ENCODE peak calls at places on chromosomes 13 and 19, in six cellular contexts. O is H9, N is AG04450, D is colonic mucosa, W is uterus, A is stomach. P is an unnamed sample.
A peak's percentile ranks its signal among the peaks of the same experiment; 100 is the strongest.

GRCh38 chr13:110447058-110447511 is 114.4 kb downstream of the RAB20 start:
- DNase-seq in A (no peak), D (no peak), O (no peak), N (no peak), W (no peak), P (no peak)

GRCh38 chr19:49951806-49952474 is 9.0 kb downstream of the SIGLEC11 start:
- DNase-seq in A (no peak), N (no peak), W (no peak), D (no peak), O (no peak), P (no peak)

GRCh38 chr13:94192576-94192975 is 286.9 kb downstream of the DCT start:
- DNase-seq in A (no peak), W (no peak), D (no peak), N (no peak), O (peak; percentile 57), P (no peak)

GRCh38 chr13:30685320-30685859 is 50.0 kb upstream of the ALOX5AP start:
- DNase-seq in A (no peak), W (no peak), N (no peak), D (peak; percentile 41), O (no peak), P (no peak)

GRCh38 chr13:98847780-98848179 is 95.3 kb upstream of the SLC15A1 start:
- DNase-seq in A (no peak), D (no peak), W (no peak), O (peak; percentile 83), N (no peak), P (no peak)

GRCh38 chr19:10270616-10271394 is at the start of gene ICAM1:
- DNase-seq in N (no peak), W (peak; percentile 78), D (peak; percentile 77), O (peak; percentile 88), A (peak; percentile 72), P (peak; percentile 95)

GRCh38 chr13:46797468-46798237 is 692 bp upstream of the ESD start:
- DNase-seq in O (no peak), A (no peak), D (peak; percentile 21), W (no peak), N (no peak), P (no peak)

GRCh38 chr13:93727301-93728141 is 500.9 kb downstream of the GPC6 start:
- DNase-seq in A (no peak), D (no peak), W (no peak), N (no peak), O (no peak), P (no peak)

GRCh38 chr19:31969955-31970545 is 375.4 kb upstream of the ZNF507 start:
- DNase-seq in D (no peak), A (no peak), O (no peak), N (no peak), W (peak; percentile 59), P (no peak)

GRCh38 chr13:113442354-113442984 is 10.8 kb downstream of the ADPRHL1 start:
- DNase-seq in W (no peak), N (no peak), D (no peak), O (no peak), A (no peak), P (peak; percentile 30)

GRCh38 chr13:85665286-85665685 is 133.9 kb downstream of the SLITRK6 start:
- DNase-seq in A (no peak), W (no peak), D (no peak), N (peak; percentile 55), O (no peak), P (no peak)

GRCh38 chr13:38514575-38514974 is 164.9 kb downstream of the UFM1 start:
- DNase-seq in N (no peak), W (no peak), O (no peak), D (no peak), A (no peak), P (no peak)
- H3K27ac ChIP-seq in N (no peak overlapping the region), W (no peak overlapping the region), O (no peak overlapping the region), D (no peak overlapping the region), A (no peak overlapping the region), P (no peak overlapping the region)

GRCh38 chr13:112330479-112331407 is 45.4 kb upstream of the SPACA7 start:
- DNase-seq in N (no peak), D (no peak), O (no peak), A (no peak), W (no peak), P (no peak)
- H3K27me3 ChIP-seq in N (no peaks in the 10 kb centered on the region), D (peaks cover 26% of the 10 kb centered on the region), O (peaks cover 16% of the 10 kb centered on the region), A (peaks cover 87% of the 10 kb centered on the region), W (no peaks in the 10 kb centered on the region), P (peaks cover 41% of the 10 kb centered on the region)

GRCh38 chr13:97834255-97834654 is 119.2 kb upstream of the IPO5 start:
- DNase-seq in N (no peak), W (no peak), O (no peak), A (no peak), D (no peak), P (no peak)
- TF ChIP-seq CTCF in N (no peak), W (no peak), O (no peak), A (no peak), D (no peak), P (no peak)

DNA sequence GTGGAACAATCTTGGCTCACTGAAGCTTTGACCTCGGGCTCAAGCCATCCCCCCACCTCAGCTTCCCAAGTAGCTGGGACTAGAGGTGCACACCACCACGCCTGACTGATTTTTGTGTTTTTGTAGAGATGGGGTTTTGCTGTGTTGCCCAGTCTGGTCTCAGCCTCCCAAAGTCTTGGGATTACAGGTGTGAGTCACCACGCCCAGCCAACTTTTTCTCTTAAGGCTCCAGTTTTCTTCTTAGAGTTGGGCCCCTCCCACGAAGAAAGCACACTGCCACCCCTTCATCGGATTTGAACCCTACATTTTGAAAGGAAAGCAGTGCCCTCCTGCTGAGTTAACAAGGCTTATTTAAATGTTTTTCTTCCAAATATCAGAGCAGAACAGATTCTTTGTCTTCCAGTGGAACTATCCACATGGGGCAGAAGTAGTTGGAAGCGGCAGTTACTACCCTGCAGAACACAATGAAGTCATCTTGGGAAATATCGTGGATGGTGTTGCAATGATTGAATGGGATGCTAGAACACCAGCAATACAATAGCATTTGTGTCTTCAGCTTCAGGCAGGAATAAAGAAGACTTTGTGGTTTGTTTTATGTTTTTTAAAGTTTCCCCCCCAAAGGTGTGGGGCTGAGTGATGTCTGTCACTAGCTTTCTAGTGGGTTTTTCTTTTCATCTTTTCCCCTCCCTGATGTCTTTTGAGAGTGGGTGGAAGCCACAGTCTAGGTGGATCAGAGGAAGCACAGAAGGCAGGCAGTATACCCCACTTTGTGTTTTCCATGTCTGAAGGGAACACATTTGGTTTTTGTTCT is 8.9 kb downstream of the ACTN4 start:
- DNase-seq in D (no peak), N (no peak), W (no peak), O (no peak), A (no peak), P (no peak)
- H3K27ac ChIP-seq in D (peak overlapping the region; percentile 95), N (peak overlapping the region; percentile 53), W (peak overlapping the region; percentile 98), O (no peak overlapping the region), A (peak overlapping the region; percentile 95), P (peak overlapping the region; percentile 90)

GRCh38 chr19:55449469-55449868 is 6.4 kb upstream of the SHISA7 start:
- DNase-seq in N (no peak), W (no peak), A (no peak), D (no peak), O (no peak), P (no peak)
- H3K27me3 ChIP-seq in N (peaks cover 54% of the 10 kb centered on the region), W (peaks cover 18% of the 10 kb centered on the region), A (peaks cover 78% of the 10 kb centered on the region), D (peaks cover 27% of the 10 kb centered on the region), O (peaks cover 48% of the 10 kb centered on the region), P (peaks cover 34% of the 10 kb centered on the region)

GRCh38 chr19:55504252-55504603 is 16.0 kb downstream of the SSC5D start:
- DNase-seq in D (no peak), W (no peak), O (no peak), A (no peak), N (no peak), P (no peak)
- TF ChIP-seq CTCF in D (no peak), W (no peak), O (no peak), A (no peak), N (no peak), P (no peak)

GRCh38 chr13:50449465-50449864 is 394.0 kb downstream of the DLEU7 start:
- DNase-seq in A (no peak), N (no peak), D (no peak), O (no peak), W (no peak), P (no peak)
- H3K27ac ChIP-seq in A (no peak overlapping the region), N (no peak overlapping the region), D (no peak overlapping the region), O (no peak overlapping the region), W (no peak overlapping the region), P (no peak overlapping the region)

GRCh38 chr19:7784856-7785255 is 21.8 kb downstream of the CLEC4M start:
- DNase-seq in D (no peak), A (no peak), W (no peak), N (no peak), O (no peak), P (no peak)

GRCh38 chr19:7788178-7788932 is 25.3 kb downstream of the CLEC4M start:
- DNase-seq in W (no peak), A (no peak), D (no peak), N (no peak), O (peak; percentile 52), P (no peak)

GRCh38 chr19:7788933-7789323 is 25.9 kb downstream of the CLEC4M start:
- DNase-seq in O (no peak), W (no peak), N (no peak), A (no peak), D (no peak), P (no peak)

GRCh38 chr19:7787602-7788177 is 24.6 kb downstream of the CLEC4M start:
- DNase-seq in W (no peak), D (no peak), N (no peak), A (no peak), O (no peak), P (no peak)

GRCh38 chr19:7787141-7787540 is 24.1 kb downstream of the CLEC4M start:
- DNase-seq in O (peak; percentile 76), N (no peak), W (no peak), D (peak; percentile 25), A (no peak), P (no peak)
- H3K27me3 ChIP-seq in O (peaks cover 14% of the 10 kb centered on the region), N (peaks cover 21% of the 10 kb centered on the region), W (peaks cover 10% of the 10 kb centered on the region), D (peaks cover 34% of the 10 kb centered on the region), A (peaks cover 90% of the 10 kb centered on the region), P (peaks cover 36% of the 10 kb centered on the region)

DNA sequence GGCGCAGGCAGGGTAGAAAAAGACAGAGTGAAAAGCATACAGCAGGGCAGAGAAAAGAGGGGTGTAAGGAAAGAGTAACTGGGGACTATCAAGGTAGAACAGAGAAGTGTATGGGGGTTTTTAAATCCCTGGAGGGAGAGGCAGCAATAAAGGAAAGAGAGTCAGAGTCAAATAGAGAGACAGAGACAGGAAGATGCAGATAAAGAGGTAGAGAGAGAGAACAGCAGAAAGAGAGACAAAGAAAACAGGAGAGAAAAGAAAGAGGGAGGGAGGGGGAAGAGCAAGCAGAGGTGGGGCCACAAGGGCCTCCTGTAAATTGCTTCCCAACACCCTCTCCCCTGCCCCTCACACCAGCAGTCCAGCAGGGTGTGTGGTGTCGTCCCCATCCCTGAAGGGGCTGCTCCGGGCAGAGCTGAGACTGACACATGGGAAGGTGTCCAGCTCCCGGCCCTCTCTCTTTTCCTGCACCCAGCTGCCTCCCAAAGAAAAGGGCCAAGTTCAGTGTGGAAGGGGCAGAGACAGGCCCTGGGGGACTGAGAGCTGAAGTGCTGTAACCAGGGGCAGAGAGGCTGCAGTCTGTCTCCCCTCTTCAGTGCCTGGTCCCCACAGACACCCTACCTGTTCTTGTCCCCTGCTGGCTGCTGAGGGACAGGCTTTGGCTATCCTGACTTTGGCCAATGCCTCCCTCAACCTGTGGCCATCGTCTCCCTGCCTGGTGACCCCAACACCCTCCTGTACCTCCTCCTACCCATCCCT is 17.4 kb upstream of the POU2F2 start:
- DNase-seq in N (no peak), A (no peak), D (no peak), O (peak; percentile 38), W (no peak), P (no peak)
- TF ChIP-seq CTCF in N (no peak), A (no peak), D (no peak), O (no peak), W (no peak), P (no peak)

P was measured in upper lobe of right lung.